ENCODE peak calls at places on chromosomes 5 and 9, in six cellular contexts. M is endothelial cell; Q is breast epithelium; R is CD8-positive, alpha-beta T cell; P is Peyer's patch; H is body of pancreas. W is an unnamed sample.

GRCh38 chr5:174187481-174187880 is 142.0 kb downstream of the NSG2 start:
- DNase-seq in M (no peak), Q (no peak), R (no peak), P (no peak), H (no peak), W (no peak)

GRCh38 chr9:87290241-87290700 is 207.4 kb upstream of the DAPK1 start:
- DNase-seq in M (no peak), Q (no peak), R (no peak), P (no peak), H (no peak), W (no peak)

GRCh38 chr9:128946945-128947422 is 419 bp downstream of the DOLK start:
- DNase-seq in M (peak), Q (peak), R (no peak), P (peak), H (peak), W (no peak)

GRCh38 chr9:3894764-3895163 is 369.0 kb upstream of the RFX3 start:
- DNase-seq in M (no peak), Q (no peak), R (no peak), P (no peak), H (no peak), W (no peak)

GRCh38 chr5:137668574-137669093 is 67.3 kb downstream of the KLHL3 start:
- DNase-seq in M (no peak), Q (no peak), R (no peak), P (no peak), H (no peak), W (no peak)

GRCh38 chr5:157166494-157167218 is 592 bp upstream of the GARIN3 start:
- DNase-seq in M (no peak), Q (no peak), R (peak), P (no peak), H (no peak), W (no peak)

GRCh38 chr5:1726956-1727355 is 72.7 kb downstream of the MRPL36 start:
- DNase-seq in M (peak), Q (no peak), R (peak), P (peak), H (no peak), W (no peak)

GRCh38 chr5:4553968-4554367 is 586.2 kb upstream of the ADAMTS16 start:
- DNase-seq in M (no peak), Q (no peak), R (no peak), P (no peak), H (no peak), W (no peak)

GRCh38 chr5:16051246-16051645 is 128.3 kb downstream of the MARCHF11 start:
- DNase-seq in M (no peak), Q (no peak), R (no peak), P (no peak), H (no peak), W (no peak)

GRCh38 chr5:106862450-106863193 is 808.1 kb downstream of the EFNA5 start:
- DNase-seq in M (no peak), Q (no peak), R (no peak), P (no peak), H (no peak), W (no peak)

GRCh38 chr9:93818795-93819472 is 136.2 kb downstream of the BARX1 start:
- DNase-seq in M (no peak), Q (no peak), R (peak), P (no peak), H (peak), W (no peak)

GRCh38 chr5:170537451-170538095 is 33.8 kb downstream of the KCNIP1 start:
- DNase-seq in M (no peak), Q (no peak), R (no peak), P (no peak), H (no peak), W (no peak)

GRCh38 chr5:176667637-176668036 is 20.4 kb downstream of the TSPAN17 start:
- DNase-seq in M (no peak), Q (no peak), R (no peak), P (no peak), H (no peak), W (no peak)

GRCh38 chr5:84603557-84604185 is 219.0 kb upstream of the EDIL3 start:
- DNase-seq in M (no peak), Q (no peak), R (no peak), P (no peak), H (no peak), W (no peak)

GRCh38 chr9:121772600-121773285 is 121.3 kb downstream of the DAB2IP start:
- DNase-seq in M (no peak), Q (peak), R (no peak), P (no peak), H (peak), W (peak)

GRCh38 chr5:149667827-149668122 is 62.3 kb upstream of the PPARGC1B start:
- DNase-seq in M (no peak), Q (no peak), R (peak), P (no peak), H (no peak), W (no peak)
- TF ChIP-seq CTCF in M (peak), Q (no peak), R (no peak), P (no peak), H (no peak), W (peak)

DNA sequence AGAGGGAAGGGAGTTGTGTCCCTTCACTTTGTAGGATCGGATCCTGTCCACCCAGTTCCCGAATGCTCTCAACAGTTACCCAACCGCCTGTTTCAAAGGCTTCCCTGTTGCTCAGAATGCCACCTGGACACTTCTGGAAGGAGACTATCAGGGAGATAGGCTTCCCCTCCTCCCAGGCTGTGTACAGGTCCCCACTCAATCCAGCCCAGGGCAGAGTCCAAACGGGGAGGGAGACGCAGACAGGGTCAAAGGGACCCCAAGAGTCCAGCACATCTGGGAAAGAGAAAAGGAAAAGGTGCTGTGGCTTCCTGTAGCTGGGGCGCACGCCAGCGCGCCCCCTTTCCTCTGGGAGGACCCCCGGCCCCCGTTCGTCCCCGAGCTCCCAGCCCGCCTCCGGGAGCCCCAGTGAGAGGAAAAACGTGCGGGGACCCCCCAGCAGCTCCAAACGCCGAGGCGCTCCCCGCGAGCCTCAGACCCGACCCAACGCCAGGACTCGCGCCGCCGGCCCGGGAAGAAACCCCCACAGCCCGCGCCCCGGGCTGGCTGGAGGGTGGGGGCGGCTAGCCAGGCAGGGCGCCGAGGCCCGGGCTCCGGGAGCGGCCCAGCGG is 640 bp downstream of the SURF4 start:
- DNase-seq in M (peak), Q (no peak), R (peak), P (no peak), H (peak), W (no peak)
- TF ChIP-seq CTCF in M (no peak), Q (no peak), R (no peak), P (no peak), H (no peak), W (no peak)

GRCh38 chr5:6432206-6432605 is 16.5 kb upstream of the UBE2QL1 start:
- DNase-seq in M (no peak), Q (no peak), R (peak), P (no peak), H (no peak), W (no peak)

GRCh38 chr5:6436715-6437340 is 11.8 kb upstream of the UBE2QL1 start:
- DNase-seq in M (no peak), Q (no peak), R (no peak), P (no peak), H (no peak), W (no peak)

GRCh38 chr5:6431214-6432195 is 17.2 kb upstream of the UBE2QL1 start:
- DNase-seq in M (no peak), Q (no peak), R (peak), P (no peak), H (no peak), W (no peak)

GRCh38 chr5:6434737-6435136 is 13.9 kb upstream of the UBE2QL1 start:
- DNase-seq in M (no peak), Q (no peak), R (peak), P (no peak), H (no peak), W (no peak)

DNA sequence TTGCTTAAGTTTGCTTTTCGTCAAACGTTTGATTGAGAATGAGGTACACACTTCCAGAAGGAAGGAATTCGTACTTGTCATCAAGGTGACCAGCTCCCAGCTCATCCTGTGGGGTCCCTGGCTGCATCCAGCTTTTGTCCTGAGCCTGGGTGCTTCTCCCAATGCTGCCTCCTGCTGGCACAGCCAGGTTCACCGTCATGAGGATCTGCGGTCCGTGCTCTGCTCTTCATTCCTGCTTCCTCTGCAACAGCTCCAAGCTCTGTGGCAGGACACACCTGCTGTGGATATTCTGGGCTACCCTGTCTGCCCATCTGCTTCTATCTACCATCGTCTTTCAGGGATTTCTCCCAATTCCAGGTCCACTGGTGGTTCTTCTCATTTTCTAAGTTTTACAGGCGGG is 13.3 kb upstream of the UBE2QL1 start:
- DNase-seq in M (peak), Q (no peak), R (peak), P (no peak), H (no peak), W (no peak)
- TF ChIP-seq CTCF in M (peak), Q (no peak), R (no peak), P (peak), H (peak), W (peak)

GRCh38 chr9:127562271-127562780 is 49.8 kb upstream of the STXBP1 start:
- DNase-seq in M (no peak), Q (no peak), R (no peak), P (no peak), H (no peak), W (no peak)

GRCh38 chr9:127561491-127562270 is 50.4 kb upstream of the STXBP1 start:
- DNase-seq in M (no peak), Q (peak), R (no peak), P (no peak), H (peak), W (peak)

GRCh38 chr9:127563579-127563978 is 48.5 kb upstream of the STXBP1 start:
- DNase-seq in M (no peak), Q (no peak), R (no peak), P (no peak), H (no peak), W (no peak)

GRCh38 chr9:127565231-127565630 is 46.8 kb upstream of the STXBP1 start:
- DNase-seq in M (no peak), Q (no peak), R (no peak), P (no peak), H (no peak), W (no peak)

GRCh38 chr9:127562841-127563523 is 49.1 kb upstream of the STXBP1 start:
- DNase-seq in M (no peak), Q (no peak), R (no peak), P (no peak), H (no peak), W (no peak)
- TF ChIP-seq CTCF in M (no peak), Q (peak), R (no peak), P (no peak), H (no peak), W (no peak)

GRCh38 chr9:82532504-82532903 is 530.4 kb downstream of the RASEF start:
- DNase-seq in M (no peak), Q (no peak), R (no peak), P (no peak), H (no peak), W (no peak)
- TF ChIP-seq CTCF in M (no peak), Q (peak), R (no peak), P (peak), H (peak), W (no peak)

GRCh38 chr9:38442473-38443096 is 18.3 kb upstream of the IGFBPL1 start:
- DNase-seq in M (no peak), Q (no peak), R (no peak), P (no peak), H (no peak), W (no peak)

GRCh38 chr9:38447703-38448102 is 23.4 kb upstream of the IGFBPL1 start:
- DNase-seq in M (no peak), Q (no peak), R (no peak), P (no peak), H (no peak), W (no peak)

GRCh38 chr9:38443597-38443996 is 19.3 kb upstream of the IGFBPL1 start:
- DNase-seq in M (no peak), Q (no peak), R (no peak), P (no peak), H (no peak), W (no peak)

GRCh38 chr9:38443181-38443580 is 18.9 kb upstream of the IGFBPL1 start:
- DNase-seq in M (no peak), Q (no peak), R (no peak), P (no peak), H (peak), W (no peak)

DNA sequence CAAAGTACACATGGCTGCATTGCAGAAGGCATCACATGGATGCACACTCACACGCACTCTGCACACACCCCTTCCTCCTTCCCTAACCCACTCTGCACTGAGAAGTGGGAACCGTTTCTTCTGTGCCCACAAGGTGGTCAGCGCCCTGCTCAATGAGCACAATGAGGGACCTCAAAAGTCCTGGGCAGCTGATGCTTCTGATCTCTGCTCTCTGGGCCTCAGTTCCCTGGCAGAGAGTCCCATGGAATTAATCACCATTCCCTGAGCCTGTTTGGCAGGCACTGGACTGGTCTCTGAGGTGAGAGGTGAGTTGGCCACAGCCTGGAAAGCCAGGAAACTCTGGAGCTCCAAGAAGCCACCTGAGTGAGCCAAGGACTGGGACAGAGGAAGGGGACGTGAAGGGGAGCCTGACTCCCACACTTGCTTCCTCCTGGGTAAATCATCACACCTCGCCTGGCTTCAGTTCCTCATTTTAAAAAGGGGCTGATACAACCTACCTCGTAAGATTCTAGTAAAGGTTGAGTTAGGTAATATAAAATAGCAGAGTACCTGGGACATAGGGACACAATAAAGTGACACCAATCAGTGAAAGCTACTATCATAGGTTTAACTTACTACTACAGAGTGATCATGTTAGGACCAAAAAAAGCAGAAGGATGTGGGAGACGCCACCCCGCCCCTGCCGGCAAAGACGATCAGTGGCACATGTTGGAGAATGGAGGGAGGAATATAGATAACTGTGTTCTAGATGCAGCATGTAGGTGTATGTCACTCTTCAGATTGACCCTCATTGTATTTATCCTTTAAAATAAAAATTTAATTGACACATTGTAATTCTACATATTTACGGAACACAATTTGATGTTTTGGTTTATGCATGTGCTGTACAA is 21.1 kb upstream of the IGFBPL1 start:
- DNase-seq in M (no peak), Q (no peak), R (no peak), P (no peak), H (no peak), W (no peak)
- TF ChIP-seq CTCF in M (no peak), Q (no peak), R (no peak), P (no peak), H (no peak), W (no peak)

GRCh38 chr9:69323886-69324285 is 1.1 kb upstream of the ENTREP1 start:
- DNase-seq in M (no peak), Q (no peak), R (no peak), P (no peak), H (no peak), W (no peak)

GRCh38 chr9:69326261-69326660 is 1.2 kb downstream of the ENTREP1 start:
- DNase-seq in M (no peak), Q (no peak), R (no peak), P (no peak), H (peak), W (no peak)

GRCh38 chr9:69322256-69322655 is 2.8 kb upstream of the ENTREP1 start:
- DNase-seq in M (no peak), Q (no peak), R (no peak), P (no peak), H (no peak), W (no peak)

GRCh38 chr9:69325409-69326212 is 596 bp downstream of the ENTREP1 start:
- DNase-seq in M (peak), Q (no peak), R (no peak), P (no peak), H (peak), W (no peak)

GRCh38 chr9:69324549-69325401 is at the start of gene ENTREP1:
- DNase-seq in M (peak), Q (peak), R (no peak), P (no peak), H (peak), W (no peak)
- TF ChIP-seq CTCF in M (no peak), Q (peak), R (no peak), P (no peak), H (no peak), W (no peak)

DNA sequence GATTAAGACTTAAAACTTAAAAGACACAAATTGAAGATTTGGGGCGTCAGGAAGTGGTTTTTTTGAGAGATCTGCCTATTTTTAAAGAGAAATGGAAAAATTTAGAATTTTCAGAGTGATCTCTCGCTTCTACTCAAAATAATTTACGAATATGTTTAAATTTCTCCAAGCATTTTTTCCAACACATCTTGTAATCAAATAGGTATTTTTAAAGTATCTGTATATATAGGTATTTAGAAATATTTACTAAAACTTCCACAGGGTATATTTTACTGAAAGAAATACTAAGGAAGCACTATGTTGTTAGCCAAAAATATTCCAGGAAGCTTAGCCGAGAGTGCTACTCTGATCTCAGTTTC is 9.8 kb upstream of the PCDHB1 start:
- DNase-seq in M (no peak), Q (no peak), R (no peak), P (no peak), H (no peak), W (no peak)
- TF ChIP-seq CTCF in M (no peak), Q (no peak), R (no peak), P (no peak), H (no peak), W (no peak)

DNA sequence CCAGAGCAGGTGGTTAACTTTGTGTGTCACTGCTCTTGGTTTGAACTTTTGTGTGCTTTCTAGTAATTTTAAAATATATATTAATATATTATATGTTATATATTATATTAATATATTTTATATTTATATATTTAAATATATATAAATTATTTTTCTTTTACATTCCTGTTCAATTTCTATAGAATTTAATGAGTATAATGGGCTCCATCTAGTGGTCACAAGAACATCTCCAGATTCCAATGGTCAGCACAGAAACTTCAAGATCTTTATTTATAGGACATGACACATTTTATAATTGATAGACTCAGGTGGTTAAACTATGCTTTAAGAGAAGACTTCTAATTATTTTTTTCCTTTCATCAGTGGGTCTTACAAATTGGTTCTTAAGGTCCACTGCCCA is 39.1 kb downstream of the COL23A1 start:
- DNase-seq in M (no peak), Q (no peak), R (no peak), P (no peak), H (no peak), W (no peak)
- TF ChIP-seq CTCF in M (peak), Q (peak), R (peak), P (peak), H (peak), W (peak)

GRCh38 chr5:111820072-111820471 is 63.1 kb upstream of the NREP start:
- DNase-seq in M (no peak), Q (no peak), R (no peak), P (no peak), H (no peak), W (no peak)
- TF ChIP-seq CTCF in M (no peak), Q (no peak), R (no peak), P (no peak), H (no peak), W (no peak)